ENCODE peak calls at places on chromosomes 3 and 15, in five cellular contexts. F is psoas muscle, L is colonic mucosa, T is adrenal gland, R is heart right ventricle. H is an unnamed sample. For H3K4me1, the result is how much of the 10 kb centered on the place peaks cover.

GRCh38 chr15:81419304-81419943 is 45.4 kb upstream of the TMC3 start:
- DNase-seq in F (no peak), L (no peak), R (no peak), T (no peak), H (no peak)

GRCh38 chr15:50669611-50670010 is 17.0 kb downstream of the TRPM7 start:
- DNase-seq in F (no peak), L (no peak), R (no peak), T (no peak), H (no peak)

GRCh38 chr15:71167445-71168162 is 52.3 kb downstream of the THSD4 start:
- DNase-seq in T (no peak), R (no peak), L (no peak), F (no peak), H (no peak)

GRCh38 chr3:27596334-27596841 is 112.2 kb upstream of the SLC4A7 start:
- DNase-seq in T (no peak), L (peak), F (no peak), R (no peak), H (no peak)

GRCh38 chr3:13071695-13072094 is 1.5 kb downstream of the IQSEC1 start:
- DNase-seq in R (no peak), F (no peak), T (no peak), L (no peak), H (no peak)

GRCh38 chr15:78024141-78024567 is 53.4 kb downstream of the TBC1D2B start:
- DNase-seq in T (peak), L (no peak), R (peak), F (peak), H (no peak)

GRCh38 chr3:38118421-38119247 is 18.3 kb downstream of the ACAA1 start:
- DNase-seq in L (no peak), F (no peak), R (no peak), T (no peak), H (no peak)

GRCh38 chr15:69697913-69698312 is 245.3 kb downstream of the RPLP1 start:
- DNase-seq in L (no peak), F (no peak), R (peak), T (no peak), H (no peak)

GRCh38 chr15:85764649-85765277 is 30.0 kb downstream of the KLHL25 start:
- DNase-seq in L (no peak), F (no peak), R (no peak), T (no peak), H (no peak)

GRCh38 chr15:36880913-36881290 is 219.4 kb downstream of the MEIS2 start:
- DNase-seq in L (no peak), F (no peak), T (no peak), R (no peak), H (no peak)

GRCh38 chr3:50236484-50237132 is 604 bp downstream of the GNAI2 start:
- DNase-seq in T (no peak), L (no peak), R (no peak), F (no peak), H (no peak)

GRCh38 chr3:50239649-50240048 is 3.6 kb downstream of the GNAI2 start:
- DNase-seq in F (no peak), L (no peak), R (no peak), T (no peak), H (no peak)

GRCh38 chr3:50237754-50238548 is 1.9 kb downstream of the GNAI2 start:
- DNase-seq in T (peak), F (peak), L (peak), R (peak), H (peak)

GRCh38 chr3:50237133-50237651 is 1.2 kb downstream of the GNAI2 start:
- DNase-seq in F (no peak), L (no peak), R (peak), T (no peak), H (no peak)

DNA sequence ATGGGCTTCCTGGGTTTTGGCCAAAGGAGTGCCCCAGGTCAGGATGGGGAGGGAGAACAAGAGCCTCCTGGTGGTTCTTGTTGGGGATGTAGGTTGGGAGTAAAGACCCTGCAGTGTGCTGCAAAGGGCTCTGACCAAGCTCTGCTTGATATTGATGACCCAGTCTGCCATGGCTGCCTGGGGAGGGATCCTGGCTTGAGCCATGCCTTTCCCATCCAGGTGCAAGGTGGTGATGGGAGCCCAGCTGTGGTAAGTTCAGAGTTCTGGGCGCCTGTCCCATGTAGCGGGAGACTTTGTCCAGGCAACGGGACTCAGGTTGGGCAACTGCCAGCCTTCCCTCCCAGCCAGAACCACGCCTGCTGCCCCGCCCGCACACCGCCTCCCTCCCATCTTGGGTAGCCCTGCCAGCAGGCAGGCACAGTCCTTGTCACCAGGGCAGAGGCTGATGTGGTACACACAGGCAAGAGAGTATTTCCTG is 2.6 kb downstream of the GNAI2 start:
- DNase-seq in R (peak), T (peak), F (peak), L (peak), H (no peak)
- H3K4me1 ChIP-seq in R (half or more), T (under half), F (under half), L (under half), H (half or more)

DNA sequence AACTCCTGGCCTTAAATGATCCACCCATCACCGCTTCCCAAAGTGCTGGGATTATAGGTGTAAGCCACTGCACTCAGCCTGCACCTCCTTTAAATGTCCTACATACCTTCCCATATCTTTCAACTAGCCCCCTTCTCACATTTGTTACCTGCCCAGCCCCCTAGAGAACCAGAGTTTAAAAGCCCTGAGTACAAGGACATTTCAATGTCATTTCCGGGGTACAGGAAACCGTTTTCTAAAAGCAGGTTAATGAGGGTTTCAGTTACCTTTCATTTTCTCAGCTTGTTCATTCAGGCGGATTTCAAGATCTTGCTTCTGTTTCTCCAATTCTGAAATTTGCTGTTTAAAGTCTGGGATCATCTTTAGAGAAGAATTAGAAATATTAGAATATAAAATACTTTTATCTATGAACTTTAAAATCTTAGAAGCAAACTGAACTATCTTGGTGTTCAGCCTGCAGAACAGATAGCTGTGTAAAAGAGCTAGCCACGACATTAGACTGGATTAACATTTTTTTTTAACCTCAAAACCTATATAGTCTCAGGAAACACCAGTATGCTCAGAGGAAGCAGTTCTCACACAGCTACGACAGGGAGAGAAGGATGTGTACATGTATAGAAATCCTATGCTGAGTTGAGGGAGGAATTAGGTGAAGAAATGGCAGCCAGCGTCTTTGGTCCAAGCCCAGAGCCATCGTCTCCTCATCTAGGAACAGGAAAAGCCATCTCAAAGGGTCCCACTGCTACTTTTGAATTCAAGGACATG is 29.9 kb upstream of the GNB5 start:
- DNase-seq in L (no peak), T (no peak), R (no peak), F (no peak), H (no peak)
- H3K4me1 ChIP-seq in L (under half), T (under half), R (under half), F (under half), H (under half)

GRCh38 chr3:175159202-175159601 is 300.1 kb downstream of the NAALADL2 start:
- DNase-seq in F (no peak), R (no peak), L (no peak), T (no peak), H (no peak)
- H3K4me1 ChIP-seq in F (under half), R (under half), L (under half), T (under half), H (under half)

DNA sequence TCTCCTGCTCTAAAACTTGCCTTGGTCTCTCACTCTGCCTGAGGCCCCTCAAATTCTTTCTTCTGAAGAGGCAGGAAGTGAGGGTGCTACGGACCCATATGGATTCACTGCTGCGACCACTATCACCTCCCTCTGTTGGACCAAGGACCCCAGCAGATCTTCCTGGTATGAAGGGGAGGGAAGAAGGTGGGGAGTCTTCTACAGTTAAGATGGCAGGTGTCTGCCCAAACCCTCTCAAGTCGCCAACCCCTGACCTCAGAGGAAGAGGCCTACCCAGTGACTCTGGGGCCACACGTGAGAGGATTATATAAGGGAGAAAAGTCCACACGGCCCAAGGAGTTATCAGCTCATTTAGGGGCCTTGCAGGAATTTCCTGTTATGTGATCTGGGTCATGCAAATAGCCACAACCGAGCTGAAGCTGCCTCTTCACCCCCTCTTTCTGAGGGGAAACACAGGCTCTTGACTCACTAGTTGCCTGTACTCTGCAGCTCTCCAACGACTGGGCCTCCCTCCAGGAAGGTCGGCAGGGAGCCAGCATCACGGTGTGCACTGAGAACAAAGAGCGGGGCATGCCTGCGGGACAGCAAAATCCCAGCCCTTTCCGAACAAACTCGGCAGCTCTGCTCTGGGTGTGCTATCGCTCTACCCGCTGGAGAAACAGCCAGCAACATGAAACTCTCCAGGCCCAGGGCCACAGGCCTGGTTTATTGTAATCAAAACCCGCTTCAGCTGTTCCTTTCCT is 116.0 kb downstream of the XXYLT1 start:
- DNase-seq in F (peak), T (peak), R (peak), L (peak), H (no peak)
- H3K4me1 ChIP-seq in F (under half), T (under half), R (half or more), L (under half), H (under half)

GRCh38 chr3:42014443-42014945 is 52.6 kb upstream of the ULK4 start:
- DNase-seq in T (no peak), F (no peak), L (no peak), R (no peak), H (no peak)
- H3K4me1 ChIP-seq in T (under half), F (under half), L (under half), R (half or more), H (under half)

DNA sequence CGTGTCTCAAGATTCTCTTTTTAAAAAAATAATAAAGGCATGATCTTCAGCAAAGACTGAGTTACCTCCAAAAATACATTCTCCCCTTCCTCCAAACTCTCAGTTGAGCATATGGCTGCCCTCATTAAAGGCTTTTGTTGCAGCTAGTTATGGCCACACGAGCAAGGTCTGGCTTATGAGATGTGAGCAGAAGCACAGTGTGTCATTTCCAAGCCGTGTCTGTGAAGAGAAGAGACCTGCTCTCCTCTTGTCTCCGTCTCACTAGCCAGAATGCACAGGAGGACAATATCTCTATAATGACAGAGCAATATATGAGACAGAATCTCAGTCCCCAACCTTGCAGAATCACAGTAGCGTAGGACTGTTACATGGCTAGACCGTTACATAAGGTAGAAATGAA is 152.3 kb downstream of the MAGI1 start:
- DNase-seq in L (no peak), T (no peak), R (no peak), F (no peak), H (no peak)
- H3K4me1 ChIP-seq in L (under half), T (under half), R (half or more), F (under half), H (under half)

GRCh38 chr15:29682361-29682760 is 139.9 kb downstream of the TJP1 start:
- DNase-seq in R (no peak), T (no peak), F (no peak), L (no peak), H (no peak)

GRCh38 chr15:29681486-29681845 is 140.8 kb downstream of the TJP1 start:
- DNase-seq in F (no peak), T (no peak), L (no peak), R (no peak), H (no peak)

GRCh38 chr15:29681946-29682345 is 140.3 kb downstream of the TJP1 start:
- DNase-seq in T (no peak), L (no peak), F (no peak), R (no peak), H (no peak)

GRCh38 chr15:29680806-29681485 is 141.3 kb downstream of the TJP1 start:
- DNase-seq in L (no peak), T (no peak), R (no peak), F (no peak), H (no peak)

GRCh38 chr15:29682781-29683180 is 139.5 kb downstream of the TJP1 start:
- DNase-seq in R (no peak), T (no peak), F (no peak), L (no peak), H (no peak)
- H3K4me1 ChIP-seq in R (under half), T (under half), F (under half), L (under half), H (under half)

DNA sequence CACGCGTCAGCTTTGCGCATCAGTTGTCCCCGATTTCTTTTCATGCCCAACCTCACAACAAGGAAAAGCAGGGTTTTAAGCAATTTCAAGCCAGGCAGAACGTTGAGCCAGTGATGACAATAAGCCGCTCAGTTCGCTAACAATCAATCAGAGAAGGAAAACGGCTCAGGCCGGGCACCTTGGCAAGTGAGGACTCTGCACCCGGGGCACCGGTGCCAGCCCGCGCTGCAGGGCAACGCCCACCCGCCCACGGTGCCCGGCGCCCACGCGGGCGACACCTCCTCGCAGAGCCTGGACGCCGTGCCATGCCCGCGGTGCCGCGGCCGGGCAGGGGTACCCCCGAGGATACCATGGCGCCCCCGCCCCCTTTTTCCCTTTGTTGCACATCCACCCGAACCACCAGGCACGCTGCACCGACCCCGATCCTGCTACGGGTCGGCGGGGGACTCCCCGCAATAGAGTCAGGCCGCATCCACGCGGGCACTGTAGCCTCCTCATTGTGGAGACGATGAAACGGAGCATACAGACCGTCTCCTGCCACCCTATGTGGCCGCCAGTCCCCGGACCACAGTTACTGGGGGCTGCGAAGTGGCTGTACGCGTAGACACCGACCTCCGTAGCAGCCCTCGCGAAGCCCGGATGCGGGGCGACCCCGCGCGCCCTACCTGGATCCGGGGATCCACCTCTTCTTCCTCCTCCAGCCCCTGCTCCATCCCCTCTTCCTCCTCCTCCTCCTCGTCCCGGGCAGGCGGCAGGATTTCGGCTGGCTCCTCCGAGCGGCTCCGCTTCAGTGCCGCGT is 581 bp downstream of the SH3BP5 start:
- DNase-seq in L (no peak), T (peak), R (peak), F (peak), H (peak)
- H3K4me1 ChIP-seq in L (under half), T (under half), R (half or more), F (under half), H (half or more)

H was measured in CD8-positive, alpha-beta memory T cell.